ENCODE peak calls at places on chromosomes 13 and 19, in nine cellular contexts. C is astrocyte of the cerebellum, H is aorta, Q is choroid plexus epithelial cell, E is cardiac muscle cell, P is ovary, S is endodermal cell, W is foreskin fibroblast, O is spleen. Y is an unnamed sample.

GRCh38 chr19:1232652-1233360 is 5.0 kb downstream of the CBARP start:
- DNase-seq in C (no peak), H (no peak), Q (peak), E (peak), P (peak), S (no peak), W (peak), O (no peak), Y (no peak)

GRCh38 chr19:41376241-41376997 is at the start of gene TMEM91:
- DNase-seq in C (no peak), H (peak), Q (peak), E (peak), P (peak), S (peak), W (peak), O (peak), Y (no peak)

GRCh38 chr19:50358483-50359431 is 6.7 kb downstream of the NAPSA start:
- DNase-seq in C (no peak), H (peak), Q (peak), E (peak), P (peak), S (no peak), W (peak), O (peak), Y (no peak)

GRCh38 chr19:3768015-3768747 is 3.8 kb downstream of the RAX2 start:
- DNase-seq in C (no peak), H (no peak), Q (no peak), E (no peak), P (no peak), S (peak), W (no peak), O (no peak), Y (no peak)

GRCh38 chr13:64369121-64369520 is 2861.0 kb downstream of the PCDH9 start:
- DNase-seq in C (no peak), H (no peak), Q (peak), E (peak), P (no peak), S (no peak), W (peak), O (no peak), Y (no peak)

GRCh38 chr19:4749870-4750269 is 26.2 kb upstream of the DPP9 start:
- DNase-seq in C (no peak), H (no peak), Q (no peak), E (no peak), P (no peak), S (no peak), W (peak), O (no peak), Y (no peak)

GRCh38 chr19:44005968-44006367 is 3.2 kb downstream of the ZNF230 start:
- DNase-seq in C (no peak), H (no peak), Q (peak), E (peak), P (no peak), S (no peak), W (peak), O (no peak), Y (no peak)

GRCh38 chr19:41321600-41322270 is 11.8 kb downstream of the CCDC97 start:
- DNase-seq in C (peak), H (no peak), Q (peak), E (peak), P (peak), S (peak), W (peak), O (no peak), Y (no peak)

GRCh38 chr19:43700368-43701015 is 15.4 kb upstream of the IRGC start:
- DNase-seq in C (peak), H (peak), Q (peak), E (peak), P (peak), S (no peak), W (peak), O (no peak), Y (peak)

GRCh38 chr19:42352216-42352892 is 26.9 kb downstream of the MEGF8 start:
- DNase-seq in C (no peak), H (no peak), Q (peak), E (no peak), P (no peak), S (no peak), W (no peak), O (no peak), Y (no peak)

GRCh38 chr19:7787602-7788177 is 24.6 kb downstream of the CLEC4M start:
- DNase-seq in C (no peak), H (no peak), Q (no peak), E (no peak), P (no peak), S (no peak), W (no peak), O (no peak), Y (no peak)

GRCh38 chr13:113756441-113757097 is 2.5 kb upstream of the TMEM255B start:
- DNase-seq in C (no peak), H (no peak), Q (peak), E (peak), P (no peak), S (peak), W (peak), O (peak), Y (no peak)

GRCh38 chr19:40174087-40174486 is 17.1 kb upstream of the MAP3K10 start:
- DNase-seq in C (no peak), H (no peak), Q (no peak), E (no peak), P (no peak), S (no peak), W (no peak), O (no peak), Y (no peak)

GRCh38 chr13:113897161-113897560 is 33.3 kb upstream of the GAS6 start:
- DNase-seq in C (peak), H (no peak), Q (peak), E (peak), P (no peak), S (no peak), W (peak), O (no peak), Y (peak)

GRCh38 chr13:76965759-76966421 is 17.6 kb downstream of the ACOD1 start:
- DNase-seq in C (peak), H (peak), Q (peak), E (peak), P (peak), S (no peak), W (peak), O (no peak), Y (peak)

DNA sequence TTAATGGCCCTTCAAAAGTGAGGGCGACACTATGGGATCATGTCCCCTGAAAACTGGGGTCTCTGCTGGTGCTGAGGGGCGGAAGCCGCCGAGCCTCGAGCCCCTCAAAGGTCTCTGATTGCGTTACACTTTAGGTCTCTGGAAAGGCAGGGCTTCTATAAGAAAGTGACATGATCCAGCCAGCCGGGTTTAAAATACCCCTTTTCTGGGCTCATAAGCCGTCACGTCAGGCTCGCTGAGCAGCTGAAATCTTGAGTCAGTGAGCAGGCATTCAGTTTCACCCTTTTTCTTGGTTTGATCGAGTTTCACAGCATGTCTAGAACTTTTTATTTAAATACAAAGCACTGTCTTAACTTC is 600 bp upstream of the HMGB1 start:
- DNase-seq in C (no peak), H (no peak), Q (peak), E (no peak), P (no peak), S (no peak), W (peak), O (no peak), Y (no peak)
- H3K4me3 ChIP-seq in C (peak), H (no peak), Q (peak), E (peak), P (no peak), S (peak), W (peak), O (peak), Y (peak)

GRCh38 chr19:29625316-29625715 is 19.2 kb downstream of the POP4 start:
- DNase-seq in C (no peak), H (no peak), Q (no peak), E (no peak), P (no peak), S (peak), W (no peak), O (peak), Y (no peak)

GRCh38 chr19:29624489-29625210 is 18.6 kb downstream of the POP4 start:
- DNase-seq in C (no peak), H (no peak), Q (no peak), E (no peak), P (no peak), S (peak), W (no peak), O (peak), Y (no peak)

GRCh38 chr19:29622191-29623070 is 16.3 kb downstream of the POP4 start:
- DNase-seq in C (no peak), H (no peak), Q (peak), E (no peak), P (no peak), S (peak), W (peak), O (peak), Y (no peak)

GRCh38 chr19:29626386-29626785 is 20.3 kb downstream of the POP4 start:
- DNase-seq in C (no peak), H (no peak), Q (no peak), E (no peak), P (no peak), S (no peak), W (no peak), O (peak), Y (no peak)

DNA sequence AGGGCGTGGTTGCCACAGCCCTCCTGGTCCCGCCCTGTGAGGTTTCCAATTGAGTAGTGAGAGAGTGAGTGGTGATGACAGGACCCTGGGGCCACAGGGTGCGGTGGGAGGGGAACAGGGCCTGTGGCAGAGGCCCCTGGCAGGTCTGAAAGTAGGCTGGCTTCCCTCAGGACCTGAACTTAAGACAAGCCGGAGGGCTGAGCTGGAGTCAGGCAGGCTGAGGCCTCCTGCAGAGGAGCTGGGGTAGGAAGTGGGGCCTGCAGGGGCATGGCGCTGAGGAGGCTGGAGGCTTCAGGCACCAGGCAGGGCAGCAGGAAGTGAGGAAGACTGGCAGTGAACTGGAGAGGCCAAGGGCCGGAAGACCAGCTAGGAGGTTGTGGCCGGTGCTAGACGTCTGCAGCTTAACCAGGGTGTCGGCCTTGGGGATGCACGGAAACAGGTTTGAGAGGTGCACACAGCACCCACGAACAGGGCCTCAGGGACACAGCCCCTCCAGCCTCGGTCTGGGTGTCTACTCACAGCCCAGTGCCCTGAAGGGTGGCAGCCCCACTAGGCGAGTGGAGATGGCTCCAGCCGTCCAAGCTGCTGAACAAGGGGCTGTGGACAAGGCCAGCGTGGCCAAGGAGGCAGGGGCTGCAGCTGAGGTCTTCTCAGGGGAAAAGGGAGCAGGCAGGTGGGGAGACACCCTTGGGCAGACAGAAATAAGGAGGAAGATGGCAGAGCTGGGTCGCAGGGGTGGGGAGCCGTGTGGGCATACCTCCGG is 17.8 kb downstream of the POP4 start:
- DNase-seq in C (no peak), H (no peak), Q (no peak), E (no peak), P (no peak), S (no peak), W (no peak), O (peak), Y (no peak)
- H3K4me3 ChIP-seq in C (no peak), H (no peak), Q (no peak), E (no peak), P (no peak), S (no peak), W (no peak), O (no peak), Y (no peak)

GRCh38 chr13:93244141-93244917 is 17.7 kb downstream of the GPC6 start:
- DNase-seq in C (no peak), H (no peak), Q (peak), E (peak), P (no peak), S (peak), W (peak), O (no peak), Y (no peak)
- H3K4me3 ChIP-seq in C (peak), H (peak), Q (peak), E (no peak), P (no peak), S (no peak), W (peak), O (peak), Y (peak)

GRCh38 chr19:48837081-48837524 is 812 bp upstream of the HSD17B14 start:
- DNase-seq in C (no peak), H (peak), Q (peak), E (peak), P (peak), S (peak), W (peak), O (peak), Y (peak)

GRCh38 chr19:48833977-48834376 is 2.3 kb downstream of the HSD17B14 start:
- DNase-seq in C (no peak), H (no peak), Q (no peak), E (no peak), P (no peak), S (peak), W (no peak), O (no peak), Y (no peak)

GRCh38 chr19:48836089-48837017 is at the start of gene HSD17B14:
- DNase-seq in C (no peak), H (peak), Q (peak), E (peak), P (peak), S (peak), W (peak), O (no peak), Y (no peak)

GRCh38 chr19:48837586-48838191 is 1.4 kb upstream of the HSD17B14 start:
- DNase-seq in C (no peak), H (no peak), Q (no peak), E (no peak), P (no peak), S (peak), W (no peak), O (no peak), Y (no peak)

DNA sequence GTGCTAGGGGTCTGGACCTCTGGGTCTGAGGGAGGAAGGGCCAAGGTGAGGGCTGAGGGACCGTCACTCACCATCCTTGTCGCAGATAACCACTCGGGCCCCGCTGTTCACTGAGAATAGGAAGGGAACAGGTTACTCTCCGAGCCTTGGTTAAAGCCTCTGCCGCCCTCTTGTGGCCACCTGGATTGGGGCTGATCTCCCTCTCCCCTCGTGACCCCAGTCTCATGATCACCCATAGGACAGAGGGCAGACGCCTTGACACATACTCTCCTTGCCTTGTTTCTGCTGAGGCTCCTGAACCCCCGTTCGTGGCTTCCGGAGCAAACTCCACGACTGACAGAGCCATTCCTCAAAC is 580 bp downstream of the HSD17B14 start:
- DNase-seq in C (no peak), H (peak), Q (peak), E (peak), P (peak), S (peak), W (peak), O (peak), Y (no peak)
- H3K4me3 ChIP-seq in C (peak), H (peak), Q (peak), E (peak), P (peak), S (peak), W (peak), O (peak), Y (peak)

GRCh38 chr19:54473983-54474382 is 887 bp upstream of the CDC42EP5 start:
- DNase-seq in C (no peak), H (no peak), Q (no peak), E (no peak), P (no peak), S (no peak), W (no peak), O (peak), Y (no peak)

GRCh38 chr19:54470276-54470887 is 2.7 kb downstream of the CDC42EP5 start:
- DNase-seq in C (no peak), H (no peak), Q (no peak), E (no peak), P (no peak), S (no peak), W (no peak), O (no peak), Y (no peak)

GRCh38 chr19:54470991-54471782 is 1.9 kb downstream of the CDC42EP5 start:
- DNase-seq in C (no peak), H (peak), Q (no peak), E (no peak), P (no peak), S (peak), W (peak), O (peak), Y (no peak)

GRCh38 chr19:54475706-54476105 is 2.6 kb upstream of the CDC42EP5 start:
- DNase-seq in C (no peak), H (no peak), Q (no peak), E (no peak), P (no peak), S (peak), W (no peak), O (peak), Y (no peak)

DNA sequence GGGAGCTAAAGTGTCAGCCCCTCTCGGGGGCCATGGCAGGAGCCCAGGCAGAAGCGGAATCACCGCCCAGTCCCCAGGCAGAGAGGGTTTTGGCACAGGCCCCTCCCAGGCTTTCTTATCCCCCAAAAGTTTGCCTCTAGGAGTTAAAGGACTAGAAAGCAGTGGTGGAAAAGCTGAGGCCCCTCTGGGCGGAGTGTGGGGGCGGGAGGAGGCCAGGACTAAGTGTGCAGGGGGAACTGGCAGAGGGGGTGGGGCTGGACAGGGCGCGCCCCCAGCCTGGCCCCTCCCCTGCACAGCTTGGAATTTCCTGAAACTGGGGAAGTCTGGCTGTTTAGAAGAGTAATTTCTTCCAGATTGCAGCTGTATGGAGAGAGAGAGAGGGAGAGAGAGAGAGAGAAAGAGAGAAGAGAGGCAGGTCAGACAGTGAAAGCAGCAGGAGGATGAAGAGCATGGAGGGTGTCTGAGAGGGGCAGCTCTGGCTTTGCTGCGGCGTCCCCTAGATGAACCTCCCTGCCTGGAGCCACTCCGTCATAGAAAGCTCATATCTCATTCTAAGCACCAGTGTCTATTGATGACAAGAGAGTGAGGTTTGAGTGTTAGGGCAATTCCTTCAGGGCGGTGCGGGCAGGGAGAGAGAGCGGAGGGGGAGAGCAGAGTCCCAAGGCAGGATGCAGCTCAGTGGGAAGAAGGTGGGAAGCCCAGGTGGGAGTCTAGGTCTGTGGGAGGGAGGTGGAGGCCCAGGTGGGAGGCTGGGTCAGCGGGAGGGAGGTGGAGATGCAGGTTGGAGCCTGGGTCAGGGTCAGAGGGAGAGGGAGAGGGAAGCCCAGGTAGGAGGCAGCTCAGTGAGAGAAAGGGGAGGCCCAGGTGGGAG is at the start of gene CDC42EP5:
- DNase-seq in C (no peak), H (peak), Q (peak), E (peak), P (peak), S (peak), W (peak), O (peak), Y (peak)
- H3K4me3 ChIP-seq in C (peak), H (peak), Q (peak), E (peak), P (peak), S (no peak), W (peak), O (peak), Y (peak)

GRCh38 chr19:29612121-29612520 is 6.0 kb downstream of the POP4 start:
- DNase-seq in C (no peak), H (no peak), Q (no peak), E (no peak), P (no peak), S (no peak), W (no peak), O (peak), Y (no peak)
- H3K4me3 ChIP-seq in C (no peak), H (no peak), Q (no peak), E (no peak), P (no peak), S (no peak), W (no peak), O (no peak), Y (no peak)

DNA sequence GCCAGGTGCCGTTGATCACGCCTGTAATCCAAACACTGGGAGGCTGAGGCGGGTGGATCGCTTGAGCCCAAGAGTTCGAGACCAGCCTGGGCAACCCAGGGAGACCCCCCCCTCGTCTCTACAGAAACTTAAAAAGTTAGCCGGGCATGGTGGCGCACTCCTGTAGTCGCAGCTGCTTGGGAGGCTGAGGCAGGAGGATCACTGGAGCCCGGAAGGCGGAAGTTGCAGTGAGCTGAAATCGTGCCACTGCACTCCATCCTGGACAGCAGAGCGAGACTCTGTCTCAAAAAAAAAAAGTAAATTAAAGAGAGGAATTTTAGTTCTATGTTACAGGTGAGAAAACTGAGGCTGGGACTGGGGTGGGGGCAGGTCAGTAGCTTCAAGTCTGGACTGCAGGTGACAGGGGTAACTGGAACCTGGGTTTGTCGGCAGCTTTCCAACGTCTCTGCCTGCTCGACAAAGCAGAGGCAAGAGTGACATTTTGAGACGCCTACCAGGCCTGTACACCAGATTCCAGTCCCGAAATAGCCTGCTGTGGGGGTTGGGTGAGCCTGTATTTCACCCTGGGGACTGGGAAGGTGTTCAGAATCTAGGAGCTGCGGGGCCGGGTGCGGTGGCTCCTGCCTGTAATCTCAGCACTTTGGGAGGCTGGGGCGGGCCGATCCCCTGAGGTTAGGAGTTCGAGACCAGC is 1.2 kb downstream of the SELENOW start:
- DNase-seq in C (no peak), H (peak), Q (no peak), E (no peak), P (peak), S (no peak), W (peak), O (no peak), Y (no peak)
- H3K4me3 ChIP-seq in C (peak), H (peak), Q (peak), E (peak), P (peak), S (peak), W (peak), O (peak), Y (peak)